ENCODE peak calls at places on chromosomes 11 and 22, in four cellular contexts. Q is IMR-90, Y is neuronal stem cell, G is H1. I is an unnamed sample.
A peak's percentile ranks its signal among the peaks of the same experiment; 100 is the strongest.

GRCh38 chr11:64246874-64247728 is at the start of gene PPP1R14B:
- DNase-seq in Q (peak; percentile 80), Y (peak; percentile 87), G (peak; percentile 94), I (peak; percentile 94)

GRCh38 chr11:72247584-72247983 is 3.6 kb upstream of the PHOX2A start:
- DNase-seq in Q (no peak), Y (no peak), G (no peak), I (no peak)

GRCh38 chr11:102836290-102836875 is 7.0 kb downstream of the MMP3 start:
- DNase-seq in Q (peak; percentile 78), Y (no peak), G (no peak), I (peak; percentile 24)

GRCh38 chr22:49010901-49011300 is 816.8 kb downstream of the BRD1 start:
- DNase-seq in Q (no peak), Y (no peak), G (no peak), I (no peak)

GRCh38 chr22:29146101-29146560 is 59.6 kb upstream of the EMID1 start:
- DNase-seq in Q (no peak), Y (no peak), G (peak; percentile 41), I (no peak)

GRCh38 chr11:40293655-40294342 is 1165.7 kb downstream of the LRRC4C start:
- DNase-seq in Q (peak; percentile 92), Y (peak; percentile 87), G (peak; percentile 84), I (peak; percentile 96)

GRCh38 chr11:34480339-34480738 is 33.3 kb downstream of the ELF5 start:
- DNase-seq in Q (peak; percentile 22), Y (no peak), G (no peak), I (no peak)

GRCh38 chr11:1478544-1478943 is 8.0 kb downstream of the MOB2 start:
- DNase-seq in Q (no peak), Y (no peak), G (no peak), I (no peak)

GRCh38 chr11:112392860-112393259 is 132.2 kb upstream of the PLET1 start:
- DNase-seq in Q (no peak), Y (no peak), G (no peak), I (no peak)

GRCh38 chr11:111066861-111067260 is 178.7 kb upstream of the POU2AF2 start:
- DNase-seq in Q (no peak), Y (no peak), G (no peak), I (no peak)

GRCh38 chr11:25537393-25537792 is 794.5 kb upstream of the ANO3 start:
- DNase-seq in Q (no peak), Y (no peak), G (no peak), I (no peak)

GRCh38 chr11:101860694-101861371 is 54.0 kb upstream of the CEP126 start:
- DNase-seq in Q (peak; percentile 76), Y (peak; percentile 45), G (no peak), I (peak; percentile 64)

GRCh38 chr22:43002198-43002577 is 12.8 kb downstream of the PACSIN2 start:
- DNase-seq in Q (peak; percentile 91), Y (no peak), G (no peak), I (peak; percentile 80)

GRCh38 chr11:57761301-57762234 is at the start of gene CTNND1:
- DNase-seq in Q (peak; percentile 98), Y (peak; percentile 84), G (peak; percentile 71), I (peak; percentile 99)

GRCh38 chr11:99519095-99519494 is 498.3 kb downstream of the CNTN5 start:
- DNase-seq in Q (no peak), Y (no peak), G (no peak), I (no peak)

GRCh38 chr11:130403301-130403804 is 25.1 kb downstream of the ADAMTS8 start:
- DNase-seq in Q (peak; percentile 97), Y (no peak), G (no peak), I (peak; percentile 90)

GRCh38 chr11:111388842-111389241 is 9.8 kb upstream of the POU2AF1 start:
- DNase-seq in Q (no peak), Y (no peak), G (no peak), I (no peak)

GRCh38 chr11:34616830-34617504 is 3.9 kb upstream of the EHF start:
- DNase-seq in Q (no peak), Y (no peak), G (no peak), I (no peak)

GRCh38 chr11:26649884-26650283 is 72.0 kb downstream of the SLC5A12 start:
- DNase-seq in Q (peak; percentile 53), Y (peak; percentile 72), G (peak; percentile 67), I (peak; percentile 76)

GRCh38 chr22:36769541-36769940 is 6.4 kb downstream of the IFT27 start:
- DNase-seq in Q (no peak), Y (no peak), G (no peak), I (no peak)

GRCh38 chr11:79413258-79413657 is 27.6 kb downstream of the TENM4 start:
- DNase-seq in Q (peak; percentile 94), Y (peak; percentile 15), G (no peak), I (peak; percentile 93)

GRCh38 chr22:29002603-29003002 is 59.0 kb downstream of the C22orf31 start:
- DNase-seq in Q (no peak), Y (no peak), G (no peak), I (no peak)

GRCh38 chr22:27796118-27796517 is 5.4 kb downstream of the MN1 start:
- DNase-seq in Q (no peak), Y (no peak), G (no peak), I (no peak)
- H3K4me3 ChIP-seq in Q (no peak overlapping the region), Y (peak overlapping the region; percentile 95), G (peak overlapping the region; percentile 69), I (peak overlapping the region; percentile 10)

DNA sequence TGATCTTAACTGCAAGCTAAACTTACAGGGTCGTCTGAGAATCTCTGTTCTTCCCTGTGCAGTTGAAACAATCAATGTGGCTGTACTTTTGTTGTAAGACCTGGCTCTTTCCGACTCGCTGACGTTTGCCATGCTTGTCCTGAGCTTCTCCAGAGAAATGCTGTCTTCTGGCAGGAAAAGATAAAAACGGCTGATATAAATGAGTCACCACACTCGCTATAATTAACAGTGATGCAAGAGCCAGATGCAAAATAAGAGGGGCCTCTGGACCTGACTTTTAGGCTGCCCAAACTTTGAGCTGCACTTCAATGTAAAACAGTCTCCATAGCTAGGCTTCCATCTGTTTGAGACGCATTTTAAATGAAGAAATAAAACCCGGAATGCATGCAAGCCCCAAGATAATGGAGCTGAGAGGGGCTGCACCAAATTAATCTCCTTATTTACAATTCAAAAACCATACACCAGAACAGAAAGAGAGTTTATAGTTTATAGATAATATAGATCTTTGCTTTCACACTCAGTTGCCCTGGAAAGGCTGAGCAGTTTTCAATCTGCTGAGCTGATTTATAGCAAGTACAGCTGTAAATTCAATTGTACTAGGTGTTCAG is 48.5 kb downstream of the WT1 start:
- DNase-seq in Q (peak; percentile 7), Y (no peak), G (no peak), I (peak; percentile 86)
- H2AFZ ChIP-seq in Q (no peak overlapping the region), Y (no peak overlapping the region), G (no peak overlapping the region), I (no peak overlapping the region)

GRCh38 chr22:26587991-26588613 is 1.8 kb downstream of the TPST2 start:
- DNase-seq in Q (no peak), Y (no peak), G (no peak), I (no peak)

GRCh38 chr22:26590525-26590858 is 560 bp upstream of the TPST2 start:
- DNase-seq in Q (no peak), Y (no peak), G (no peak), I (no peak)

GRCh38 chr22:26589845-26590524 is at the start of gene TPST2:
- DNase-seq in Q (peak; percentile 65), Y (peak; percentile 80), G (peak; percentile 85), I (peak; percentile 74)

GRCh38 chr22:26589367-26589844 is 526 bp downstream of the TPST2 start:
- DNase-seq in Q (peak; percentile 12), Y (peak; percentile 17), G (peak; percentile 61), I (peak; percentile 37)

DNA sequence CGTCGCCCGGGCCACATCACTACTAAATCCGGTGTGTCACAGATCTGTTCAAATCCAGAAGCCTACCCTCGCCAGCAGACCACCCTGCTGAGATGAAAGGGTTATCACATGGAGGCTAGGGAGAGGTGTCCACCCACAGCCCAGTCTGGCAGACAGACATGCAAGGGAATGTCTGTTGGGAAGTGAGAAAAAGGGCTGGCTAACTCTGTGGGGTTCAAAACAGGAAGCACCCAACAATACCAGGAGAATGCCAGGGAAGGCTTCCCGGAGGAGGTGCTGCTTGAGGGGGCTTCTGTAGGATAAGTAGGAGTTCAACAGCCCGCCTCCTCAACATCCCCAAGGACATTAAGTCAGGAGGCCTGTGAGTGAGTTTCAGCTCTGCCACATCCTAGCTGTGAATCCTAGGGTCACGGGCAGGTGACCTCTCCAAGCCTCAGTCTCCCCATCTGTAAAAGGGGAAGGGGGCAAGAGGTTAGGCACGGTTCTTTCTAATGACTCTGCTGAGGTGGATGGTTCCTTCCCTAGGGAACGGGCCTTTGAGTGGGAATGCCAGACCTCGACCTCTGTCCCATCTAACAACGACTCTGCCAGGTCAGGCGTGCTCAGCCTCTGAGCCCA is 1.1 kb downstream of the TPST2 start:
- DNase-seq in Q (no peak), Y (no peak), G (no peak), I (no peak)
- H3K4ac ChIP-seq in Q (peak overlapping the region; percentile 84), Y (peak overlapping the region; percentile 42), G (no peak overlapping the region), I (peak overlapping the region; percentile 17)

GRCh38 chr11:21301981-21302380 is 632.6 kb downstream of the NELL1 start:
- DNase-seq in Q (no peak), Y (no peak), G (no peak), I (no peak)
- H3K4me3 ChIP-seq in Q (no peak overlapping the region), Y (no peak overlapping the region), G (no peak overlapping the region), I (no peak overlapping the region)